ENCODE peak calls at places on chromosomes 7 and 10, in four cellular contexts. X is T-helper 1 cell; N is CD8-positive, alpha-beta T cell; U is fibroblast of the aortic adventitia. B is an unnamed sample.

GRCh38 chr7:34165927-34166550 is 260.7 kb downstream of the BMPER start:
- DNase-seq in U (peak), X (no peak), N (no peak), B (no peak)

GRCh38 chr10:21372651-21373410 is 152.7 kb downstream of the SKIDA1 start:
- DNase-seq in N (no peak), X (no peak), U (peak), B (peak)

GRCh38 chr7:74275401-74275881 is 13.8 kb upstream of the CLIP2 start:
- DNase-seq in N (no peak), U (no peak), X (no peak), B (no peak)

GRCh38 chr10:86449926-86450558 is 71.5 kb downstream of the WAPL start:
- DNase-seq in U (no peak), N (no peak), X (no peak), B (no peak)

GRCh38 chr10:11757452-11757819 is 15.3 kb downstream of the ECHDC3 start:
- DNase-seq in X (no peak), N (no peak), U (peak), B (peak)

GRCh38 chr7:20532841-20533240 is 82.6 kb upstream of the ABCB5 start:
- DNase-seq in X (no peak), U (peak), N (no peak), B (no peak)

GRCh38 chr7:1977059-1977875 is 255.5 kb downstream of the MAD1L1 start:
- DNase-seq in X (no peak), N (no peak), U (no peak), B (no peak)

GRCh38 chr10:2202401-2202800 is 465.1 kb upstream of the ADARB2 start:
- DNase-seq in N (no peak), X (no peak), U (no peak), B (no peak)

GRCh38 chr7:139422126-139422525 is 61.3 kb downstream of the KLRG2 start:
- DNase-seq in N (no peak), X (no peak), U (no peak), B (no peak)

GRCh38 chr10:16656886-16657285 is 135.2 kb upstream of the C1QL3 start:
- DNase-seq in N (no peak), X (no peak), U (no peak), B (no peak)

GRCh38 chr10:44422631-44423030 is 37.7 kb upstream of the CXCL12 start:
- DNase-seq in X (no peak), N (no peak), U (no peak), B (no peak)

GRCh38 chr7:86058649-86059048 is 585.1 kb upstream of the GRM3 start:
- DNase-seq in U (no peak), X (no peak), N (no peak), B (no peak)

GRCh38 chr10:62244785-62245595 is 23.7 kb downstream of the RTKN2 start:
- DNase-seq in X (no peak), N (no peak), U (peak), B (peak)

GRCh38 chr7:157780312-157780711 is 443.5 kb downstream of the DNAJB6 start:
- DNase-seq in N (no peak), U (no peak), X (no peak), B (no peak)

GRCh38 chr7:45892407-45893035 is 4.2 kb downstream of the IGFBP1 start:
- DNase-seq in U (no peak), X (no peak), N (no peak), B (no peak)

GRCh38 chr7:3140834-3141233 is 97.2 kb upstream of the CARD11 start:
- DNase-seq in U (no peak), X (no peak), N (no peak), B (no peak)

GRCh38 chr10:110900983-110901382 is 18.0 kb downstream of the BBIP1 start:
- DNase-seq in N (no peak), U (no peak), X (no peak), B (no peak)

GRCh38 chr7:66105263-66105748 is 9.3 kb upstream of the CRCP start:
- DNase-seq in X (no peak), N (no peak), U (no peak), B (no peak)

GRCh38 chr10:43424431-43424830 is 12.5 kb upstream of the ZNF487 start:
- DNase-seq in X (no peak), N (no peak), U (no peak), B (no peak)

GRCh38 chr10:129522041-129522585 is 55.1 kb downstream of the MGMT start:
- DNase-seq in U (no peak), X (no peak), N (no peak), B (no peak)

GRCh38 chr10:77849039-77849664 is 77.4 kb downstream of the DLG5 start:
- DNase-seq in X (no peak), N (no peak), U (no peak), B (no peak)

GRCh38 chr10:29908977-29909376 is 150.4 kb downstream of the JCAD start:
- DNase-seq in N (no peak), X (no peak), U (no peak), B (no peak)

GRCh38 chr7:74002474-74003017 is 25.4 kb upstream of the ELN start:
- DNase-seq in N (no peak), U (peak), X (no peak), B (peak)

GRCh38 chr7:22934473-22935065 is 79.4 kb downstream of the HYCC1 start:
- DNase-seq in U (peak), X (no peak), N (no peak), B (no peak)

GRCh38 chr7:105934577-105935185 is 28.4 kb upstream of the CDHR3 start:
- DNase-seq in U (peak), X (no peak), N (no peak), B (peak)

GRCh38 chr7:90412458-90413184 is 9.4 kb downstream of the CLDN12 start:
- DNase-seq in X (no peak), N (no peak), U (no peak), B (no peak)

GRCh38 chr10:132662186-132662920 is 123.6 kb downstream of the NKX6-2 start:
- DNase-seq in X (no peak), U (no peak), N (no peak), B (no peak)

GRCh38 chr10:114070710-114071109 is 27.0 kb downstream of the ADRB1 start:
- DNase-seq in U (no peak), X (no peak), N (no peak), B (no peak)